ENCODE peak calls at places on chromosomes 4 and X, in ten cellular contexts. P, J, F, B, I, N, H, E, Z and Q are unnamed samples.

GRCh38 chr4:56728512-56728911 is 47.4 kb upstream of the HOPX start:
- DNase-seq in N (no peak), E (peak; percentile 38), J (no peak), F (peak; percentile 33), H (no peak), P (peak; percentile 93), Z (no peak), B (no peak), I (peak; percentile 44), Q (no peak)

GRCh38 chrX:126655061-126655460 is 102.4 kb upstream of the DCAF12L1 start:
- DNase-seq in J (no peak), Z (no peak), P (no peak), E (no peak), H (no peak), N (no peak), F (no peak), B (no peak), I (peak; percentile 5), Q (no peak)

GRCh38 chr4:153042757-153043156 is 106.6 kb downstream of the FHDC1 start:
- DNase-seq in N (no peak), I (no peak), P (no peak), J (no peak), E (no peak), F (no peak), Z (no peak), B (no peak), H (no peak), Q (no peak)

GRCh38 chr4:127632420-127633403 is at the start of gene INTU:
- DNase-seq in I (peak; percentile 97), F (peak; percentile 94), H (peak; percentile 44), B (peak; percentile 97), J (peak; percentile 99), E (peak; percentile 89), N (peak; percentile 98), Z (peak; percentile 94), P (peak; percentile 96), Q (peak; percentile 10)

GRCh38 chrX:153861147-153861546 is 24.8 kb downstream of the L1CAM start:
- DNase-seq in N (no peak), F (no peak), E (no peak), J (no peak), I (no peak), P (no peak), B (no peak), Z (no peak), H (no peak), Q (no peak)

GRCh38 chr4:57442241-57442640 is 332.1 kb upstream of the IGFBP7 start:
- DNase-seq in F (no peak), J (no peak), B (no peak), P (no peak), H (no peak), E (no peak), Z (no peak), I (no peak), N (no peak), Q (no peak)

GRCh38 chr4:178738026-178738425 is 1295.8 kb upstream of the AGA start:
- DNase-seq in J (no peak), E (no peak), I (no peak), B (no peak), N (no peak), Z (no peak), P (no peak), H (no peak), F (no peak), Q (no peak)

GRCh38 chr4:149987330-149987751 is 90.9 kb upstream of the DCLK2 start:
- DNase-seq in I (no peak), F (no peak), N (no peak), H (no peak), E (no peak), P (no peak), J (no peak), B (no peak), Z (no peak), Q (no peak)

GRCh38 chrX:69552512-69552911 is 48.4 kb downstream of the NALF2 start:
- DNase-seq in E (no peak), N (no peak), P (no peak), I (no peak), B (no peak), F (no peak), Z (no peak), H (no peak), J (no peak), Q (no peak)

GRCh38 chrX:69546978-69547377 is 42.9 kb downstream of the NALF2 start:
- DNase-seq in P (no peak), E (no peak), J (no peak), N (no peak), B (no peak), I (no peak), F (no peak), H (no peak), Z (no peak), Q (no peak)

GRCh38 chrX:69556094-69557011 is 52.2 kb downstream of the NALF2 start:
- DNase-seq in J (peak; percentile 99), H (no peak), N (peak; percentile 85), I (peak; percentile 7), B (no peak), E (peak; percentile 44), F (no peak), P (no peak), Z (no peak), Q (no peak)

GRCh38 chrX:69555396-69556023 is 51.4 kb downstream of the NALF2 start:
- DNase-seq in P (no peak), Z (no peak), F (no peak), B (no peak), H (no peak), I (no peak), E (peak; percentile 20), J (peak; percentile 14), N (no peak), Q (no peak)

DNA sequence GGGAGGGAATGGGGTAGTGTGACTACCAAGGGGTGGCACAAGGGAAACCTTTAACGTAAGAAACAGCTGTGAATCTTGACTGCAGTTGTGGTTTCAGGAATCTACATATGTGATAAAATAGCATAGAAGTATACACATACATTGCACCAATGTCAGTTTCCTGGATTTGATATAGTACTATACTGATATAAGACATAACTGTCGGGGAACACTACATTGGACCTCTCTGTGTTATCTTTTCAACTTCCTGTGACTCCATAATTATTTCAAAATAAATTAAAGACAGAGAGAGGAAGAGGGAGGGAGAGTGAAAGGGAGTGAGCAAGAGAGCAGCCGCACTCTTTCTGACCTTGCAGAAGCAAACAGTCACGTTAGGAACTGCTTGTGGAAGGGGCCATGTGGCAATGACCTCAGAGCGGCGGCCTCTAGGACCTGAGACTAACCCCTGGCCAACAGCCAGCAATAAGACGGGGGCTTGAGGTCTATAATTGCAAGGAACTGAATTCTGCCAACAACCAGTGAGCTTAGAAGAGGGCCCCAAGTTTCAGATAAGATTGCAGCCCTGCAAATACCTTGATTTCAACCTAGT is 47.4 kb downstream of the NALF2 start:
- DNase-seq in N (no peak), Z (no peak), J (no peak), H (no peak), F (no peak), B (no peak), E (no peak), P (no peak), I (no peak), Q (no peak)
- H3K27me3 ChIP-seq in N (no peaks in the 10 kb centered on the region), Z (no peaks in the 10 kb centered on the region), J (no peaks in the 10 kb centered on the region), H (no peaks in the 10 kb centered on the region), F (no peaks in the 10 kb centered on the region), B (no peaks in the 10 kb centered on the region), E (no peaks in the 10 kb centered on the region), P (no peaks in the 10 kb centered on the region), I (no peaks in the 10 kb centered on the region), Q (no peaks in the 10 kb centered on the region)

DNA sequence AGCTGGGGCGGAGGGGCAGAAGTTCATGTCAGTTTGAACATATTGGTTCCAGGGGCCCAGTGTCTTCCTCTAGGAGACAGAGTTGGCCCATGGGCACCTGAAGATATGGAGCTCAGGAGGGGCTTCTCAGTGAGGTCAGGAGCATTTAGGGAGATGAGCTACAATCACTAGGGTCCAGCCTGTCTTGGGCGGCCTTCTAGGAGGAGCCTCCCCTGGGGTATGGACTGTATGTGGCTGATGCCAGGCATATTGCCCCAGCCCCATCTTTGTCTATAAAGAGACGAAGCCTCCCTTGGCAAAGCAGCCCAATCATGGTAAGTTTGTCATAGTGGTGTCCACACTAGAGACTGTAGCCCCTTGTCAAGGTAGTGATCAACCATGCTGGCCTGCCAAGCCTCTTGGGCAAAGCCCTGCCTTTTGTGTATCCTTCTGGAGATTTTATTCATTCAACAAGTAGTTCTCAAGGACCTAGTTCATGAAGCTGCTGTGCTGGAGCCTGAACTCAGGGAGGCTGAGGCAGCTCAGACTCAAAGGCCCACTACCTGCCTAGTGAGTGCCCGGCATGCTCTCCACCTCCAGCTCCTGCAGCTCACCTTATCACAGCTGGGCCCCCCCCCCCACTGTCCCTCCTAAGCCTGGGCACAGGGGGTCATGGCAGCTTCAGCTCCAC is 5.4 kb upstream of the CNGA2 start:
- DNase-seq in E (no peak), P (no peak), N (no peak), H (no peak), B (no peak), F (no peak), J (no peak), I (no peak), Z (no peak), Q (no peak)
- H3K27me3 ChIP-seq in E (no peaks in the 10 kb centered on the region), P (no peaks in the 10 kb centered on the region), N (no peaks in the 10 kb centered on the region), H (no peaks in the 10 kb centered on the region), B (no peaks in the 10 kb centered on the region), F (no peaks in the 10 kb centered on the region), J (no peaks in the 10 kb centered on the region), I (no peaks in the 10 kb centered on the region), Z (no peaks in the 10 kb centered on the region), Q (no peaks in the 10 kb centered on the region)

GRCh38 chrX:41692162-41692749 is 3.5 kb downstream of the GPR34 start:
- DNase-seq in F (peak; percentile 8), B (no peak), Z (no peak), J (no peak), H (no peak), N (no peak), P (no peak), I (no peak), E (no peak), Q (no peak)

GRCh38 chrX:41695464-41695863 is 6.7 kb downstream of the GPR34 start:
- DNase-seq in Z (no peak), N (no peak), E (no peak), I (no peak), B (no peak), J (peak; percentile 30), P (no peak), H (no peak), F (no peak), Q (no peak)

GRCh38 chrX:41689711-41690110 is 938 bp downstream of the GPR34 start:
- DNase-seq in N (no peak), E (no peak), J (no peak), I (no peak), H (no peak), P (no peak), B (no peak), F (no peak), Z (no peak), Q (no peak)

GRCh38 chrX:41688835-41689234 is at the start of gene GPR34:
- DNase-seq in F (no peak), Z (no peak), H (no peak), P (no peak), N (no peak), B (no peak), I (no peak), J (no peak), E (no peak), Q (no peak)

DNA sequence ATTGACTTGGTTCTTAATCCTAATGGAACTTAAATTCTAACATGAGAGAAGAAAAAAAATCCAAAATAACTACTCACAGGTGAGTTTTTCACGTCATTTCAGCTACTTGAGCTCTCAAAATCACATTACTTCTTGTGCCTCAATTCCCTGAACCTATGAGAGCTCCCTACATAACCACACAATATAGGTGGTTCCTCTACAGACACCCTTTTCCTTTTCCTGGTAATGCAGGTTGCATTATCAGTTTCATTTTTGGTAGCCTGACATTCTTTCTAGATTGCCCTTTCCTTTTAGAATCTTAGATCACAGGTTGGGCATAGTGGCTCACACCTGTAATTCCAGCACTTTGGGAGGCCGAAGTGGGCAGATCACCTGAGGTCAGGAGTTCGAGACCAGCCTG is 4.3 kb downstream of the GPR34 start:
- DNase-seq in F (no peak), I (no peak), B (no peak), Z (no peak), J (no peak), H (no peak), E (no peak), P (no peak), N (no peak), Q (no peak)
- H3K27me3 ChIP-seq in F (no peaks in the 10 kb centered on the region), I (no peaks in the 10 kb centered on the region), B (no peaks in the 10 kb centered on the region), Z (no peaks in the 10 kb centered on the region), J (no peaks in the 10 kb centered on the region), H (no peaks in the 10 kb centered on the region), E (no peaks in the 10 kb centered on the region), P (no peaks in the 10 kb centered on the region), N (no peaks in the 10 kb centered on the region), Q (no peaks in the 10 kb centered on the region)

GRCh38 chrX:88982183-88982582 is 235.2 kb downstream of the CPXCR1 start:
- DNase-seq in N (no peak), E (no peak), B (no peak), J (no peak), F (no peak), P (no peak), I (no peak), Z (peak; percentile 13), H (no peak), Q (no peak)

GRCh38 chrX:88982933-88983332 is 235.9 kb downstream of the CPXCR1 start:
- DNase-seq in I (no peak), Z (no peak), J (no peak), B (peak; percentile 5), E (no peak), H (no peak), F (no peak), P (no peak), N (peak; percentile 51), Q (no peak)

DNA sequence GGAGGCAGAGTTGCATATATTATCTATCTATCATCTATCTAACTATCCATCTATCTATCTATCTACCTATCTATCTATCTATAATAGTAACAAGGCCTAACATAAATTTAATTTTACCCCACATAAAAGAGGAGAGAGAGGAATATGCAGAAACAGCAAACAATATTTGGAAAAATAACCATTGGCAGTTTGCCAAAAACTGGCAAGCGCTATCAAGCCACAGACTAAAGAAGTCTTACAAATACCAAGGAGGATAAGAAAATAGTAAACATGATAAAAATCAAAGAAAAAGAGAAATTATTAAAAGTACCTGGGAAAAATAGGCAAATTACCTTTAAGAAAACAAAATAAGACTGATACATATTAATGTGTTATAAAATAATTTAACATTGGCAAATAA is 230.8 kb downstream of the CPXCR1 start:
- DNase-seq in B (no peak), H (no peak), P (no peak), Z (no peak), F (no peak), J (no peak), I (no peak), N (no peak), E (no peak), Q (no peak)
- H3K27me3 ChIP-seq in B (no peaks in the 10 kb centered on the region), H (no peaks in the 10 kb centered on the region), P (no peaks in the 10 kb centered on the region), Z (no peaks in the 10 kb centered on the region), F (no peaks in the 10 kb centered on the region), J (no peaks in the 10 kb centered on the region), I (no peaks in the 10 kb centered on the region), N (no peaks in the 10 kb centered on the region), E (no peaks in the 10 kb centered on the region), Q (no peaks in the 10 kb centered on the region)